ENCODE peak calls at places on chromosomes 13 and 19, in six cellular contexts. A is left ventricle myocardium inferior, S is neural crest cell, J is GM10248, Z is heart left ventricle, T is AG10803. O is an unnamed sample.
A peak's percentile ranks its signal among the peaks of the same experiment; 100 is the strongest.

GRCh38 chr19:40348961-40349507 is 539 bp downstream of the PLD3 start:
- DNase-seq in A (no peak), S (no peak), Z (no peak), J (no peak), T (peak; percentile 63), O (no peak)

GRCh38 chr13:32267836-32268439 is 47.2 kb downstream of the ZAR1L start:
- DNase-seq in Z (no peak), T (no peak), S (no peak), J (peak; percentile 49), A (no peak), O (peak; percentile 59)

GRCh38 chr19:2032296-2032941 is 16.9 kb upstream of the BTBD2 start:
- DNase-seq in S (no peak), A (peak; percentile 95), T (peak; percentile 89), Z (peak; percentile 94), J (no peak), O (no peak)

GRCh38 chr13:43816401-43816889 is 29.7 kb upstream of the ENOX1 start:
- DNase-seq in T (no peak), J (no peak), A (no peak), S (no peak), Z (no peak), O (no peak)

GRCh38 chr19:52398091-52398461 is 427 bp downstream of the ZNF528 start:
- DNase-seq in A (no peak), S (no peak), Z (no peak), J (peak; percentile 17), T (peak; percentile 6), O (no peak)

GRCh38 chr19:42352216-42352892 is 26.9 kb downstream of the MEGF8 start:
- DNase-seq in S (peak; percentile 65), A (no peak), T (peak; percentile 15), J (peak; percentile 57), Z (no peak), O (peak; percentile 84)

GRCh38 chr13:30341815-30342570 is 34.6 kb upstream of the KATNAL1 start:
- DNase-seq in T (peak; percentile 94), Z (peak; percentile 82), S (no peak), J (no peak), A (peak; percentile 89), O (no peak)

GRCh38 chr13:107968470-107968869 is 246.9 kb downstream of the LIG4 start:
- DNase-seq in Z (no peak), A (no peak), J (no peak), S (no peak), T (no peak), O (no peak)

GRCh38 chr13:76027131-76027530 is 391.0 kb downstream of the LMO7 start:
- DNase-seq in T (no peak), Z (no peak), S (no peak), J (no peak), A (no peak), O (no peak)

GRCh38 chr19:9768175-9769112 is at the start of gene ZNF846:
- DNase-seq in A (peak; percentile 93), J (peak; percentile 95), S (peak; percentile 88), Z (peak; percentile 92), T (peak; percentile 95), O (peak; percentile 94)

GRCh38 chr19:56525214-56525860 is 13.4 kb upstream of the ZFP28 start:
- DNase-seq in Z (no peak), T (no peak), A (no peak), J (no peak), S (no peak), O (no peak)

GRCh38 chr19:8831832-8832131 is 322 bp downstream of the ZNF558 start:
- DNase-seq in A (no peak), S (no peak), J (no peak), T (no peak), Z (no peak), O (no peak)

GRCh38 chr19:54191671-54192453 is 754 bp downstream of the TSEN34 start:
- DNase-seq in J (no peak), A (no peak), S (no peak), T (no peak), Z (no peak), O (no peak)

GRCh38 chr19:40147693-40148347 is 43.4 kb upstream of the MAP3K10 start:
- DNase-seq in S (no peak), Z (no peak), A (no peak), T (peak; percentile 71), J (no peak), O (no peak)

GRCh38 chr13:39516140-39516539 is 86.9 kb downstream of the LHFPL6 start:
- DNase-seq in S (no peak), A (no peak), T (peak; percentile 69), J (no peak), Z (peak; percentile 34), O (no peak)

GRCh38 chr13:49553888-49554287 is 31.5 kb downstream of the RCBTB1 start:
- DNase-seq in A (no peak), J (no peak), Z (no peak), S (no peak), T (no peak), O (no peak)

GRCh38 chr13:49545661-49546060 is 39.7 kb downstream of the RCBTB1 start:
- DNase-seq in S (no peak), Z (no peak), T (no peak), J (no peak), A (no peak), O (no peak)

GRCh38 chr13:49546559-49546958 is 38.8 kb downstream of the RCBTB1 start:
- DNase-seq in S (no peak), T (no peak), J (no peak), Z (no peak), A (no peak), O (no peak)

GRCh38 chr13:49551245-49551644 is 34.1 kb downstream of the RCBTB1 start:
- DNase-seq in S (no peak), Z (no peak), T (no peak), J (no peak), A (no peak), O (no peak)

DNA sequence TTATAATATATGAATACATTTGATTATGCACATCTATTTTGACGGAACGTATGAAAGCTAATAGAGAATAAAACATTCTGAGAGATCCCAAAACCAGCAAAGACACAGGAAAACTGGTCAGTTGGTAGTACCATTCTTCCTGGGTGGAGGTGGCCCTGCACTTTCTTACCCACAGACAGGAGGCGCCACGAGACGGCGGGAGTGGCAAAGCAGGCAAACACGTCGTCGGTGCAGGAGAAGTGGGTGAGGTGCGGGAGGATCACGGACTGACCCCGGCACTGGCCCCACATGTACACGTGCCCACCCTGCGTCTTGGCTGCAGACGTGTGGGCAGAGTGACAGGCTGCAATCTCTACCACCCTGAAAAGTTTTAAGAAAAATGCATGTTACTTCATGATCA is 36.1 kb downstream of the RCBTB1 start:
- DNase-seq in Z (no peak), S (no peak), T (no peak), J (no peak), A (no peak), O (no peak)
- TF ChIP-seq CTCF in Z (no peak), S (no peak), T (no peak), J (no peak), A (peak; percentile 19), O (peak; percentile 12)

DNA sequence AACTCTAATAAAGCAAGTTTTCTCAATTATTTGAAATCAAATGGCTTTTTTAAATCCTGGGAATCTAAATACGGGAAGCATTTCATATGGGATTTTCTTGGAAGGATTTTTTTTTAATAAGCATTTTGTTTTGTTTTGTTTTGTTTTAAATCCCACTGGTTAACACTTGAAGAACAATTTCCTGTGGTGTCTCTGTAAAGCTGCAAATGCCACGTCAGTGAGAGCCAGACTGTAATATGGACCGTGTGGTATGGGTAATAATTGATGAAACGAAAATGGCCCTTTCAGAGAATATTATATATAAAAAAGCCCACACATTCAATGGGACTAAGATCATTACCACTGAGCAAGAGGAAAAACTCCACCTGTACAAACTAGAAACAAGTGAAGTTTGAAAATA is 33.9 kb upstream of the MIR17HG start:
- DNase-seq in S (no peak), Z (no peak), T (no peak), J (no peak), A (no peak), O (no peak)
- TF ChIP-seq CTCF in S (no peak), Z (no peak), T (no peak), J (no peak), A (no peak), O (no peak)

DNA sequence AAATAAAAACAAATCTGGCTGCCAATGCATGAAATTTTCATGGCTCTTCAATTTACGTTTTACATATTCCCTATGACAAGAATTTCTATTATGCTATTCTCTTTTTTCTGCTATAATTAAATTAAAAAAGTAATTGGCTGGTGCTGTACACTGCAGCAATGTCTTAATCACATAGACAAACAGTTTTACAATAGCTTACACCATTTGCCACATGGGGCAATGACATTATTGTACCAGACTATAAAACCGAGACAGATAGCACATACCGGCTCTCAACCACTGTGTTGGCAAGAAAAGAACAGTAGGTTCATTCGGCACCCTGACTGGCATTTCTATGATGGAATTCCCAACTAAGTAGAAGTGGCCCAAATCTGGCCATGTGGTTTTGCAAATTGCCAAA is 67.7 kb downstream of the DACH1 start:
- DNase-seq in Z (no peak), J (no peak), T (no peak), S (no peak), A (no peak), O (no peak)
- TF ChIP-seq CTCF in Z (no peak), J (no peak), T (no peak), S (no peak), A (no peak), O (no peak)

GRCh38 chr13:51784097-51784496 is 19.9 kb downstream of the DHRS12 start:
- DNase-seq in S (no peak), J (no peak), Z (no peak), T (no peak), A (no peak), O (no peak)

GRCh38 chr13:51780099-51780498 is 23.9 kb downstream of the DHRS12 start:
- DNase-seq in Z (no peak), A (no peak), S (no peak), T (no peak), J (no peak), O (no peak)

GRCh38 chr13:51782026-51782710 is 21.8 kb downstream of the DHRS12 start:
- DNase-seq in S (no peak), J (no peak), Z (no peak), A (no peak), T (no peak), O (no peak)

GRCh38 chr13:51783432-51784094 is 20.4 kb downstream of the DHRS12 start:
- DNase-seq in S (no peak), A (no peak), Z (no peak), T (no peak), J (no peak), O (no peak)

DNA sequence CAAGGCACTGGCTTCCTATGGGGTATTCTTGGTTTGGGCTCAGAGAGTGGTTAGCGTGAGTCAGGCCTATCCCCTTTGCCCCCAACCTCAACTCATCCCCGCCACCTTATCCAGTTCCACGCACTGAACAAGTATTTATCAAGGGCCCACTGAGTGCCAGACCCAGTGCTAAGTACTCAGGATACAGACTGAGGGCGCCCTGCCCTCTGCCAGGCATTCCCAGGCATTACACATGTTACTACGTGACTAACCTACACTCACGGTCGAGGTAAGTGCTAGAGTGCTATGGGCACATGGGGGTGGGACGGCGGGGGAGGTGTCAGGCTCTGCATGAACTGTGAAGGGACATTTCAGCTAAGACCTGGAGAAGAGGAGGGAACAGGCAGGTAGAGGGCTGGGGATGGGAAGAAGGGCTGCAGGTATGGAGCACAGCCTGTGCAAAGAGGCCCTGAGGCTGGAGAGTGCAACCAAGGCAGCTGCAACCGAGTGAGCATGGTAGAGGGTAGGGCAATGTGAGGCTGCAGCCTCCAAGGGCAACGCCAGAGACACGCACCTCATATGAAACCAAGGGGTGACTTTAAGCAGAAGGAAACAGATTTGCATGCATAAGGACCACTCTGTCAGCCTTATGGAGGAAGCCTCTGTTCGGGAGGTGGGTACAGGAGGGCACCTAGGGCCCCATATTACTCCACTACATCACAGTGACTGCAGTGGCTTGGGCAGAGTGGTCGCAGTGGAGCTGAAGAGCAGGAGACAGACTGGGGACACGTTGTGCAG is 22.5 kb downstream of the DHRS12 start:
- DNase-seq in S (no peak), A (no peak), Z (no peak), J (peak; percentile 48), T (no peak), O (peak; percentile 36)
- TF ChIP-seq CTCF in S (peak; percentile 37), A (peak; percentile 41), Z (peak; percentile 35), J (peak; percentile 40), T (peak; percentile 20), O (peak; percentile 46)

O was measured in GM13977.